ENCODE peak calls at places on chromosomes 2 and 18, in five cellular contexts. B is cardiac muscle cell, X is lower lobe of right lung, N is lung, V is tibial artery. A is an unnamed sample.

GRCh38 chr2:219010162-219010756 is 17.0 kb upstream of the CRYBA2 start:
- DNase-seq in B (no peak), X (no peak), N (no peak), V (no peak), A (no peak)

GRCh38 chr2:14182227-14182946 is 450.1 kb upstream of the LRATD1 start:
- DNase-seq in B (no peak), X (peak; percentile 40), N (no peak), V (no peak), A (no peak)

GRCh38 chr2:231991664-231992063 is 30.2 kb downstream of the DIS3L2 start:
- DNase-seq in B (peak; percentile 44), X (no peak), N (no peak), V (no peak), A (no peak)

GRCh38 chr2:95389256-95390119 is 13.0 kb upstream of the FAHD2A start:
- DNase-seq in B (peak; percentile 79), X (no peak), N (peak; percentile 44), V (no peak), A (no peak)

GRCh38 chr2:134460583-134460998 is 206.7 kb downstream of the MGAT5 start:
- DNase-seq in B (peak; percentile 64), X (peak; percentile 58), N (peak; percentile 42), V (no peak), A (no peak)

GRCh38 chr2:4901092-4901735 is 791.0 kb upstream of the SOX11 start:
- DNase-seq in B (no peak), X (no peak), N (no peak), V (no peak), A (no peak)

GRCh38 chr2:51304341-51304740 is 272.4 kb upstream of the NRXN1 start:
- DNase-seq in B (no peak), X (no peak), N (no peak), V (no peak), A (no peak)

GRCh38 chr18:3180325-3180724 is 39.4 kb downstream of the MYOM1 start:
- DNase-seq in B (peak; percentile 34), X (no peak), N (no peak), V (no peak), A (no peak)

GRCh38 chr18:56890632-56891031 is 239.5 kb downstream of the WDR7 start:
- DNase-seq in B (peak; percentile 61), X (no peak), N (no peak), V (no peak), A (no peak)

GRCh38 chr2:142875010-142875409 is 2.5 kb upstream of the KYNU start:
- DNase-seq in B (no peak), X (no peak), N (no peak), V (no peak), A (no peak)

GRCh38 chr2:142974288-142975024 is 97.0 kb downstream of the KYNU start:
- DNase-seq in B (peak; percentile 55), X (no peak), N (no peak), V (no peak), A (no peak)

GRCh38 chr2:219104107-219105050 is 43.7 kb upstream of the IHH start:
- DNase-seq in B (peak; percentile 55), X (no peak), N (no peak), V (no peak), A (no peak)

DNA sequence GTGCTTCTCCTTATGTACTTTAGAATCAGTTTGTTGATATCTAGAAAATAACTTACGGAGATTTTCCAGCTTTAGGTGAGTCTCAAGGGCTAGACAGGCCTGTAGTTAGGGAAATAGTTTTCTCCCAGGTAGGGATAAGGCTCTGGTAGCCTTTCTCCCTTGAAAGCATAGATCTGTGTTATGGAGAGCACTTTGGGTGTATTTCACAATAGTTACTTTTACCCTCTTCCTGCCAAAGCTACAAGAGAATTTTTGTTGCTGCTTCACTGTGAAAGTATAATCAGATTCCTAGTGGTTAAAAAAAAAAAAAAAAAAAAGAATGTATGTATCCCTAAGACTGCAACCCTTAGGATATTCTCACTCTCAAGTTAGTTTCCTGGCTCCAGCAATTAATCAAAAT is 267.5 kb downstream of the PIK3C3 start:
- DNase-seq in B (no peak), X (no peak), N (no peak), V (no peak), A (no peak)
- H3K4me1 ChIP-seq in B (no peaks in the 10 kb centered on the region), X (no peaks in the 10 kb centered on the region), N (no peaks in the 10 kb centered on the region), V (no peaks in the 10 kb centered on the region), A (no peaks in the 10 kb centered on the region)

GRCh38 chr2:177589191-177589590 is 196.6 kb downstream of the AGPS start:
- DNase-seq in B (no peak), X (no peak), N (no peak), V (no peak), A (no peak)
- H3K4me1 ChIP-seq in B (peaks cover 12% of the 10 kb centered on the region), X (no peaks in the 10 kb centered on the region), N (no peaks in the 10 kb centered on the region), V (no peaks in the 10 kb centered on the region), A (no peaks in the 10 kb centered on the region)

GRCh38 chr2:207251573-207252192 is 85.9 kb upstream of the KLF7 start:
- DNase-seq in B (no peak), X (no peak), N (no peak), V (no peak), A (no peak)
- H3K4me1 ChIP-seq in B (no peaks in the 10 kb centered on the region), X (peaks cover 29% of the 10 kb centered on the region), N (peaks cover 4% of the 10 kb centered on the region), V (no peaks in the 10 kb centered on the region), A (peaks cover 31% of the 10 kb centered on the region)

DNA sequence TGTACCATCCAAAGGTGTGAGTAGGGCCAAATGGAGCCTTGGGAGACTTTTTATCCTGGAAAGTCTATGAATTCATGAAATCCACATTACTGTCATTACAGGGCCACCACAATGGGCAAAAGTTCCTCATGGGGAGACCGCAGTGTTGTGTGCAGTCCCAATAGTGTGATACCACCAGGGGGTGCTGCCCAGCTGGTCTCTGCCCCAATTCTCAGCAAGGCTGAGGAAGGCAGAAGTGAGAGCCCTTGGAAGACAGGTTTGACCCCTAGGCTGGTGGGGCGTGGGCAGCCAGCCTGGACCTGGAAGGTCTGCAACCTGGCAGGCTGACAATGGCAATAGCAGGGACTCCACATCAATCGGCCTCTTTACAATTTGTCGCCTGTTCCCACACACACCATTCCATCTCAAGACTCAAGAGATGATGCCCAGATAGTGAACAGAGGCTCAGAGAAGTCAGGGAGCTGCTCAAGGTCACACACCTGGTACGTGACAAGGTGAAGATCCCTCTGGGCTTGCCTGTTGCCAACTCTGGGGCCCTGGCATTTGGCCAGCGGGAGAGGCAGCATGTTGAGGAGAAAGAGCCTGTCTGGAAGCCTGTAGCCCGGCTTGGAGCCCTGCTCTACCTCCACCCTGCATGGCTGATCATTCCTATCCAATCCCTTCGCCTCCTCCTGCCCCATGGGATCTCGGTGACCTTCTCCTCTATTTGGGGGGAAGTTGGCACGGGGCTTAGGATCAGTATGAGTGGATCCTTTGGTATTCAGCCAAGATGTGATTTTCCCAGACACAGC is 3.1 kb upstream of the ATOH8 start:
- DNase-seq in B (peak; percentile 73), X (peak; percentile 81), N (peak; percentile 80), V (peak; percentile 79), A (no peak)
- H3K4me1 ChIP-seq in B (peaks cover 5% of the 10 kb centered on the region), X (peaks cover 66% of the 10 kb centered on the region), N (no peaks in the 10 kb centered on the region), V (no peaks in the 10 kb centered on the region), A (peaks cover 56% of the 10 kb centered on the region)

GRCh38 chr18:31683106-31683505 is 1.3 kb downstream of the B4GALT6 start:
- DNase-seq in B (no peak), X (no peak), N (no peak), V (no peak), A (no peak)

GRCh38 chr18:31683968-31684278 is 458 bp downstream of the B4GALT6 start:
- DNase-seq in B (no peak), X (no peak), N (no peak), V (no peak), A (no peak)

GRCh38 chr18:31686572-31686971 is 2.2 kb upstream of the B4GALT6 start:
- DNase-seq in B (no peak), X (no peak), N (no peak), V (no peak), A (no peak)

GRCh38 chr18:31685097-31686082 is 1.0 kb upstream of the B4GALT6 start:
- DNase-seq in B (peak; percentile 88), X (peak; percentile 71), N (peak; percentile 55), V (no peak), A (no peak)

DNA sequence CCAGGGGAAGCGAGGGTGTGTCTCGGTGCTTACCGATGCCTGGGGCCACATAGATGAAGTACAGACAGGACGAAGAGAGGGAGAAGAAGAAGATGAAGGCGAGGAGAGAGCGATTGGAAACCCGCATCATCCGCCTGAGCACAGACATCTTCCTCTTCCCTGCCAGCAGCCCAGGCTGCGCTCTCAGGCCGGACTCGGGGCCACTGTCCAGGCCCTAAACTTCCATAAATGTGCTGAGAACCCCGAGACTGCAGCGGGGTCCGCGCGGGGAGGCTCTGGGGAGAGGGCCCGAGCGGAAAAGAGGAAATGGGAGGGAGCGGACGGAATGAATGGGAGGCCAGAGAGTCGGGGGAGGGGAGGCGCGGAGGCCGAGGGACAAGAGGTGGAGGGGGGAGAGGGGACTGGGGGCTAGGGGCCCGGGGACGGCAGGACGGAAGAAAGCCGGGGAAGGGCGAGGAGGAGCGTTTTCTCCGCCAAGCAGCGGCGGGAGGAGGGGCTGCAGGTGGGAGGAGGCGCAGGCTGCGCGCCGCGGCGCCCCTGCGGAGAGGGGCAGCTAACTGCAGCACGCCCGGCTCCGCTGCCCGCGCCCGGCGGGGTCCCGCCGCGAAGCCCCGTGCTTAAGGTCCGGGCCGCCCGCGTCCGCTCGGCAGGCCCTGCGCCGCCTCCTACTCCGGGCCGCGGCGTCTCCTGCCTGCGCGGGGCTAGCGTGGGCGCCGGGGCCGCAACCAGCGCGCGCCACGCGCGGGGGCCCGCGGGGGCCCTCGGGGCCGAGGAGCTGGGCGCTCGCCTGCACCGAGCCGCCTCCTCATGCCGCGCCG is at the start of gene B4GALT6:
- DNase-seq in B (peak; percentile 34), X (peak; percentile 48), N (no peak), V (no peak), A (no peak)
- H3K4me1 ChIP-seq in B (peaks cover 10% of the 10 kb centered on the region), X (peaks cover 12% of the 10 kb centered on the region), N (no peaks in the 10 kb centered on the region), V (no peaks in the 10 kb centered on the region), A (peaks cover 6% of the 10 kb centered on the region)

GRCh38 chr18:12312936-12313335 is 4.9 kb downstream of the TUBB6 start:
- DNase-seq in B (peak; percentile 79), X (no peak), N (no peak), V (no peak), A (no peak)
- H3K4me1 ChIP-seq in B (peaks cover 8% of the 10 kb centered on the region), X (peaks cover 53% of the 10 kb centered on the region), N (peaks cover 42% of the 10 kb centered on the region), V (no peaks in the 10 kb centered on the region), A (peaks cover 81% of the 10 kb centered on the region)

GRCh38 chr2:237744270-237744612 is 54.3 kb upstream of the RBM44 start:
- DNase-seq in B (no peak), X (no peak), N (no peak), V (no peak), A (no peak)

GRCh38 chr2:237743024-237743423 is 55.6 kb upstream of the RBM44 start:
- DNase-seq in B (no peak), X (no peak), N (no peak), V (no peak), A (no peak)

GRCh38 chr2:237742614-237743013 is 56.0 kb upstream of the RBM44 start:
- DNase-seq in B (no peak), X (no peak), N (no peak), V (no peak), A (no peak)

GRCh38 chr2:237743561-237744269 is 54.9 kb upstream of the RBM44 start:
- DNase-seq in B (no peak), X (no peak), N (no peak), V (no peak), A (no peak)

GRCh38 chr2:237742191-237742590 is 56.4 kb upstream of the RBM44 start:
- DNase-seq in B (no peak), X (no peak), N (no peak), V (no peak), A (no peak)
- H3K4me1 ChIP-seq in B (peaks cover 10% of the 10 kb centered on the region), X (peaks cover 82% of the 10 kb centered on the region), N (peaks cover 8% of the 10 kb centered on the region), V (peaks cover 4% of the 10 kb centered on the region), A (peaks cover 88% of the 10 kb centered on the region)